ENCODE peak calls at places on chromosomes 4 and X, in four cellular contexts. One of them, this sample, is unnamed.

GRCh38 chrX:129908636-129909035 is 2.7 kb downstream of the UTP14A start:
- DNase-seq in effector memory CD4-positive, alpha-beta T cell: no peak
- DNase-seq in neural progenitor cell: no peak
- DNase-seq in Karpas-422: no peak
- DNase-seq in this sample: no peak

GRCh38 chrX:29617276-29617675 is 598.1 kb upstream of the MAGEB2 start:
- DNase-seq in effector memory CD4-positive, alpha-beta T cell: no peak
- DNase-seq in neural progenitor cell: no peak
- DNase-seq in Karpas-422: no peak
- DNase-seq in this sample: no peak

GRCh38 chr4:117477925-117478324 is 392.5 kb upstream of the TRAM1L1 start:
- DNase-seq in effector memory CD4-positive, alpha-beta T cell: no peak
- DNase-seq in neural progenitor cell: no peak
- DNase-seq in Karpas-422: no peak
- DNase-seq in this sample: no peak

GRCh38 chr4:61750810-61751209 is 550.7 kb downstream of the ADGRL3 start:
- DNase-seq in effector memory CD4-positive, alpha-beta T cell: no peak
- DNase-seq in neural progenitor cell: no peak
- DNase-seq in Karpas-422: no peak
- DNase-seq in this sample: no peak

GRCh38 chrX:19543951-19544359 is 28.6 kb upstream of the MAP3K15 start:
- DNase-seq in effector memory CD4-positive, alpha-beta T cell: no peak
- DNase-seq in neural progenitor cell: no peak
- DNase-seq in Karpas-422: no peak
- DNase-seq in this sample: no peak

GRCh38 chr4:1960170-1960825 is 48.5 kb downstream of the NELFA start:
- DNase-seq in effector memory CD4-positive, alpha-beta T cell: no peak
- DNase-seq in neural progenitor cell: no peak
- DNase-seq in Karpas-422: no peak
- DNase-seq in this sample: no peak

GRCh38 chr4:48651869-48652447 is 128.1 kb downstream of the FRYL start:
- DNase-seq in effector memory CD4-positive, alpha-beta T cell: no peak
- DNase-seq in neural progenitor cell: no peak
- DNase-seq in Karpas-422: no peak
- DNase-seq in this sample: no peak

GRCh38 chr4:85209161-85209560 is 242.7 kb upstream of the WDFY3 start:
- DNase-seq in effector memory CD4-positive, alpha-beta T cell: no peak
- DNase-seq in neural progenitor cell: no peak
- DNase-seq in Karpas-422: no peak
- DNase-seq in this sample: no peak

GRCh38 chrX:30150196-30150895 is 65.0 kb upstream of the MAGEB2 start:
- DNase-seq in effector memory CD4-positive, alpha-beta T cell: no peak
- DNase-seq in neural progenitor cell: no peak
- DNase-seq in Karpas-422: no peak
- DNase-seq in this sample: no peak

GRCh38 chrX:105190252-105190853 is 30.1 kb downstream of the TEX13A start:
- DNase-seq in effector memory CD4-positive, alpha-beta T cell: no peak
- DNase-seq in neural progenitor cell: peak
- DNase-seq in Karpas-422: peak
- DNase-seq in this sample: peak

GRCh38 chrX:154044045-154044444 is 24.3 kb upstream of the IRAK1 start:
- DNase-seq in effector memory CD4-positive, alpha-beta T cell: no peak
- DNase-seq in neural progenitor cell: no peak
- DNase-seq in Karpas-422: no peak
- DNase-seq in this sample: no peak

GRCh38 chrX:149903889-149904748 is 23.1 kb downstream of the MAGEA8 start:
- DNase-seq in effector memory CD4-positive, alpha-beta T cell: no peak
- DNase-seq in neural progenitor cell: no peak
- DNase-seq in Karpas-422: peak
- DNase-seq in this sample: peak

DNA sequence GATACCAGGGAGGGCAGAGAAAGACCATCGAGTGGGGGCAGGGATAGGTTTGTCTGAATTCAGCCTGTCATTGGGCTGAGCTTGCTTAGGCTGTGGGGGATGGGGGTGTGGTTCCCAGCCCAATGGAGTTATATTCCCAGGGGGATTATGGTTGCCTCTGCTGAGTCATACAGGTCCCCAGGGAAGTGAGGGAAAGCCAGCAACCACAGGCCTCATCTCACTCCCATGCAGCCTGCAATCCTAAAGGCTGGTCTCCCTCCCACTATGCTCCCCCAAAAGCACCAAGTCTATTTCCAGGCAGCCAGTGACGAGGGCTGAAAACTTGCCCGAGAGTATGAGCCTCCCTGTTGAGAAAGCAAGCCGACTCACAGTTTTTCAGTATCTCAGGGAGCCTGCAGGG is 39.3 kb downstream of the AFM start:
- DNase-seq in effector memory CD4-positive, alpha-beta T cell: no peak
- DNase-seq in neural progenitor cell: peak
- DNase-seq in Karpas-422: peak
- DNase-seq in this sample: peak
- H3K27ac ChIP-seq in effector memory CD4-positive, alpha-beta T cell: no peak
- H3K27ac ChIP-seq in neural progenitor cell: peak
- H3K27ac ChIP-seq in Karpas-422: no peak
- H3K27ac ChIP-seq in this sample: no peak

DNA sequence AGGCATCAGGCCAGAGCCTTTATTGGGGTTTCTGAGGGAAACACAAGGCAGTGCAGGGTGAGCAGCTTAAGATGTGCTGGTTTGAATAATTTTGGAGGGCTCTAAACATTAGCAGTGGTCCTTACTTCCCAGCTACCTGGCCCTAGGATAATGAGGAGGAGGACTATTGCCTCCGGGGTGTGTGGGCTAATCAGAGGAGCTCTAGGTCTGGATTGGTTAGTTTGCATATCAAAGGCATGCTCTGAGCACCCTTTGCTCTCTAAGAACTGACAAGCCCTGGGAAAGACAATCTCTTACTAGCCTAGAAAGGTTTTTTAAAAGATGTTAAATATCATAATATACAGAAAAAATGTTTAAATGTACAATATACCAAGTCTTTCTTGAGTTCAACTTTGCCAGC is 58.4 kb downstream of the RXFP1 start:
- DNase-seq in effector memory CD4-positive, alpha-beta T cell: no peak
- DNase-seq in neural progenitor cell: peak
- DNase-seq in Karpas-422: no peak
- DNase-seq in this sample: peak
- H3K27ac ChIP-seq in effector memory CD4-positive, alpha-beta T cell: no peak
- H3K27ac ChIP-seq in neural progenitor cell: no peak
- H3K27ac ChIP-seq in Karpas-422: no peak
- H3K27ac ChIP-seq in this sample: no peak

GRCh38 chr4:38023347-38024202 is 63.4 kb downstream of the PTTG2 start:
- DNase-seq in effector memory CD4-positive, alpha-beta T cell: no peak
- DNase-seq in neural progenitor cell: no peak
- DNase-seq in Karpas-422: no peak
- DNase-seq in this sample: no peak

GRCh38 chr4:38026138-38026740 is 66.0 kb downstream of the PTTG2 start:
- DNase-seq in effector memory CD4-positive, alpha-beta T cell: no peak
- DNase-seq in neural progenitor cell: no peak
- DNase-seq in Karpas-422: no peak
- DNase-seq in this sample: no peak

GRCh38 chr4:38025665-38026064 is 65.5 kb downstream of the PTTG2 start:
- DNase-seq in effector memory CD4-positive, alpha-beta T cell: no peak
- DNase-seq in neural progenitor cell: no peak
- DNase-seq in Karpas-422: no peak
- DNase-seq in this sample: no peak

GRCh38 chr4:38021751-38022150 is 61.6 kb downstream of the PTTG2 start:
- DNase-seq in effector memory CD4-positive, alpha-beta T cell: no peak
- DNase-seq in neural progenitor cell: no peak
- DNase-seq in Karpas-422: no peak
- DNase-seq in this sample: no peak

GRCh38 chr4:38024203-38024504 is 64.0 kb downstream of the PTTG2 start:
- DNase-seq in effector memory CD4-positive, alpha-beta T cell: no peak
- DNase-seq in neural progenitor cell: no peak
- DNase-seq in Karpas-422: no peak
- DNase-seq in this sample: no peak
- H3K27ac ChIP-seq in effector memory CD4-positive, alpha-beta T cell: no peak
- H3K27ac ChIP-seq in neural progenitor cell: no peak
- H3K27ac ChIP-seq in Karpas-422: no peak
- H3K27ac ChIP-seq in this sample: peak

DNA sequence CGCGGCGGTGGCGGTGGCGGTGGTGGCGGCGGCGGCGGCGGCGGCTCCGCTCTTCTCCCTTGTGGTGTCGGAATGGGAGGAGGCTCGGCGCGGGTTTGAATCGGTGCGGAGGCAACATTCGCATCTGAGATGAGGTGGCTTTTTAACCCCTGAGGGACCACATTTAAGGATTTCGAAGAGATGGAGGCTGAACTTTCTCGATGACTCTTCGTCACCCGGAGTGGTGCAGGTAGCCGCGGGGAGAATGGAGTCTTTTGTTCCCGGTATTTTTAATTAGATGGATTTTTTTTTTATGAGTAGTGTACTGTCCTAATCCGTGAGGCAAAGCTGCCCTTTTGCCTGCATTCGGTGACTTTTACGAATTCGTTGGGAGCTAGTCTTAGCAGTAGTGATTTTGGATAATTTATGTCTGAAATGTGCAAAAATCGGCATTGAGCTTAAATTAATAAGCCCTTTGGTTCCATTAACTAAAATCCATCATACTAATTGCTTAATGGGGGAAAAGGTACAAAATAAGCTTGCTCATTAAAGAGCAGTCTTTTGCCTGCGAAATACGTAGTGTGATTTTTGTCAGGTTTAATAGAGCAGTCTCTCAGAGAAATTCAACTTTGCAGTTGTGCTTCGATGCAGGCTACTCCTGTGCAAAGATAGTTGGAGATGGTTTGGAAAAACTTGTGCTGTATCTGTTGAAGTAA is 206.1 kb downstream of the TENM3 start:
- DNase-seq in effector memory CD4-positive, alpha-beta T cell: no peak
- DNase-seq in neural progenitor cell: peak
- DNase-seq in Karpas-422: no peak
- DNase-seq in this sample: peak
- H3K27ac ChIP-seq in effector memory CD4-positive, alpha-beta T cell: no peak
- H3K27ac ChIP-seq in neural progenitor cell: peak
- H3K27ac ChIP-seq in Karpas-422: no peak
- H3K27ac ChIP-seq in this sample: peak

GRCh38 chrX:71301195-71301924 is at the start of gene ITGB1BP2:
- DNase-seq in effector memory CD4-positive, alpha-beta T cell: no peak
- DNase-seq in neural progenitor cell: no peak
- DNase-seq in Karpas-422: no peak
- DNase-seq in this sample: peak

GRCh38 chrX:71302461-71303213 is 1.1 kb downstream of the ITGB1BP2 start:
- DNase-seq in effector memory CD4-positive, alpha-beta T cell: no peak
- DNase-seq in neural progenitor cell: no peak
- DNase-seq in Karpas-422: no peak
- DNase-seq in this sample: no peak

GRCh38 chrX:71296806-71297205 is 4.7 kb upstream of the ITGB1BP2 start:
- DNase-seq in effector memory CD4-positive, alpha-beta T cell: no peak
- DNase-seq in neural progenitor cell: no peak
- DNase-seq in Karpas-422: no peak
- DNase-seq in this sample: no peak

GRCh38 chrX:71292669-71293379 is 8.7 kb upstream of the ITGB1BP2 start:
- DNase-seq in effector memory CD4-positive, alpha-beta T cell: no peak
- DNase-seq in neural progenitor cell: no peak
- DNase-seq in Karpas-422: no peak
- DNase-seq in this sample: no peak

DNA sequence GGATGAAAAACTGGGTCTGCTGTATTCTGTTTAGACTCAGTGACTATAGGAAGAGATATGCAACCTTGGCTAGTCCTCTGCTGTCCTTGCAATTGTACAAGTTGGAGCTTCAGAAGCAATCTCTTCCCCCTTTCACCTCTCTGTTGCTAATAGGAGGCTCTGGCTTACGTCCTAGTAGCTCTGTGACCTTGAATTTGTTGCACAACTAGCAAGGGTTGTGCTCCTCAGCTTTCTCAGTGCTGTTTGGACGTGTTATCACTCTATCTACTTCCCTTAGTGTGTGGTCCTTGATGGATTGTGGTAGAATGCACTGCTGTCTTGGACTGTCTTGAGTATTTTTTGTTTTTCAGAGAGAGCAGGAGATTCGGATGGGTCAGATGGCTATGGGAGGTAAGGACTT is 3.4 kb upstream of the ITGB1BP2 start:
- DNase-seq in effector memory CD4-positive, alpha-beta T cell: no peak
- DNase-seq in neural progenitor cell: no peak
- DNase-seq in Karpas-422: no peak
- DNase-seq in this sample: no peak
- H3K27ac ChIP-seq in effector memory CD4-positive, alpha-beta T cell: no peak
- H3K27ac ChIP-seq in neural progenitor cell: no peak
- H3K27ac ChIP-seq in Karpas-422: no peak
- H3K27ac ChIP-seq in this sample: no peak

GRCh38 chr4:173332963-173333657 is 1.0 kb downstream of the HMGB2 start:
- DNase-seq in effector memory CD4-positive, alpha-beta T cell: no peak
- DNase-seq in neural progenitor cell: no peak
- DNase-seq in Karpas-422: peak
- DNase-seq in this sample: no peak

GRCh38 chr4:173333658-173334084 is 487 bp downstream of the HMGB2 start:
- DNase-seq in effector memory CD4-positive, alpha-beta T cell: peak
- DNase-seq in neural progenitor cell: peak
- DNase-seq in Karpas-422: peak
- DNase-seq in this sample: peak

GRCh38 chr4:173332021-173332487 is 2.1 kb downstream of the HMGB2 start:
- DNase-seq in effector memory CD4-positive, alpha-beta T cell: no peak
- DNase-seq in neural progenitor cell: no peak
- DNase-seq in Karpas-422: no peak
- DNase-seq in this sample: no peak

GRCh38 chr4:173328236-173328901 is 5.8 kb downstream of the HMGB2 start:
- DNase-seq in effector memory CD4-positive, alpha-beta T cell: no peak
- DNase-seq in neural progenitor cell: no peak
- DNase-seq in Karpas-422: no peak
- DNase-seq in this sample: no peak

GRCh38 chr4:173330590-173330989 is 3.6 kb downstream of the HMGB2 start:
- DNase-seq in effector memory CD4-positive, alpha-beta T cell: no peak
- DNase-seq in neural progenitor cell: no peak
- DNase-seq in Karpas-422: no peak
- DNase-seq in this sample: no peak
- H3K27ac ChIP-seq in effector memory CD4-positive, alpha-beta T cell: no peak
- H3K27ac ChIP-seq in neural progenitor cell: no peak
- H3K27ac ChIP-seq in Karpas-422: no peak
- H3K27ac ChIP-seq in this sample: no peak

DNA sequence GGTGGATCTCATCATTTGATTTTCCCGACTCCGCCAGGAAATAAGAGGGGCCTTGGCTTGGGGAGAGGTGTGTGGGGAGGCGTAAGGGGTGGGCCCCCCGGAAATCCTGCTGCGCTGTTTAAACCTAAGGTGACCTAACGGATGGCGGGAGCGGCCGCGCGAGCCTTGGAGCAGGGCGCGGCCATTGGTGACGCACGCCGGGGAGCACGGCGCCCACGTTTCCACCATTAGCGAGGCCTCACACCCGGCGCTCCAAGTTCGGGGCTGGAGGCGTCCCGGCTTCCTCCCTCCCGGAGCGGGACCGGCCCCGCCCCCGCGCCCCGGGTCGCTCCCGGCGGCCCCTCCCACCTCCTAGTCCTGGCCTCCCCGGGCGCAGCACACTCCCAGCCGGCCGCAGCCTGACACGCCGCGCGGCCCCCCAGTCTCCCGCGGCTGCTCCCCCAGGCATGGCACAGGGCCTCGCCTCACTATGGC is at the start of gene SMS:
- DNase-seq in effector memory CD4-positive, alpha-beta T cell: peak
- DNase-seq in neural progenitor cell: peak
- DNase-seq in Karpas-422: peak
- DNase-seq in this sample: peak
- H3K27ac ChIP-seq in effector memory CD4-positive, alpha-beta T cell: peak
- H3K27ac ChIP-seq in neural progenitor cell: no peak
- H3K27ac ChIP-seq in Karpas-422: peak
- H3K27ac ChIP-seq in this sample: no peak

This sample was measured in GM23338.